ENCODE peak calls at places on chromosomes 2 and 18, in six cellular contexts. H, F, Y, D, C and O are unnamed samples.

GRCh38 chr2:217412721-217413120 is 552.9 kb upstream of the TNP1 start:
- DNase-seq in H (no peak), F (no peak), Y (no peak), D (no peak), C (no peak), O (no peak)

GRCh38 chr2:71720596-71721361 is 267.4 kb downstream of the DYSF start:
- DNase-seq in H (no peak), F (no peak), Y (no peak), D (no peak), C (no peak), O (no peak)

GRCh38 chr2:236512902-236513433 is 56.7 kb upstream of the ACKR3 start:
- DNase-seq in H (no peak), F (peak; percentile 34), Y (peak; percentile 71), D (peak; percentile 26), C (peak; percentile 72), O (peak; percentile 78)

GRCh38 chr2:107595749-107596148 is 230.9 kb upstream of the RGPD4 start:
- DNase-seq in H (no peak), F (peak; percentile 84), Y (no peak), D (no peak), C (no peak), O (no peak)

GRCh38 chr2:238581126-238581525 is 154.4 kb downstream of the ASB1 start:
- DNase-seq in H (no peak), F (no peak), Y (no peak), D (no peak), C (no peak), O (no peak)

GRCh38 chr2:4269885-4270284 is 566.5 kb downstream of the DCDC2C start:
- DNase-seq in H (no peak), F (no peak), Y (no peak), D (no peak), C (no peak), O (no peak)

GRCh38 chr2:34664266-34664665 is 1065.2 kb upstream of the FAM98A start:
- DNase-seq in H (no peak), F (no peak), Y (no peak), D (no peak), C (no peak), O (no peak)

GRCh38 chr2:88069117-88069516 is 1.5 kb downstream of the SMYD1 start:
- DNase-seq in H (no peak), F (no peak), Y (no peak), D (no peak), C (no peak), O (no peak)

GRCh38 chr18:57846258-57846657 is 43.1 kb upstream of the ATP8B1 start:
- DNase-seq in H (no peak), F (peak; percentile 88), Y (no peak), D (peak; percentile 66), C (peak; percentile 78), O (no peak)

GRCh38 chr2:40230717-40231300 is 221.1 kb downstream of the SLC8A1 start:
- DNase-seq in H (no peak), F (no peak), Y (no peak), D (no peak), C (no peak), O (no peak)

GRCh38 chr2:103552775-103553174 is 790.9 kb downstream of the TMEM182 start:
- DNase-seq in H (no peak), F (no peak), Y (no peak), D (no peak), C (no peak), O (no peak)

GRCh38 chr18:46452820-46453219 is 204.2 kb downstream of the LOXHD1 start:
- DNase-seq in H (no peak), F (peak; percentile 22), Y (no peak), D (no peak), C (no peak), O (no peak)

GRCh38 chr18:58941426-58942099 is 76.9 kb downstream of the ZNF532 start:
- DNase-seq in H (no peak), F (no peak), Y (no peak), D (no peak), C (no peak), O (no peak)

GRCh38 chr18:36149514-36150289 is 20.0 kb downstream of the ELP2 start:
- DNase-seq in H (no peak), F (no peak), Y (no peak), D (no peak), C (no peak), O (peak; percentile 74)

GRCh38 chr2:135037831-135038230 is 9.4 kb downstream of the MAP3K19 start:
- DNase-seq in H (no peak), F (peak; percentile 48), Y (no peak), D (no peak), C (no peak), O (no peak)

GRCh38 chr18:79523221-79523737 is 127.5 kb downstream of the NFATC1 start:
- DNase-seq in H (no peak), F (no peak), Y (no peak), D (no peak), C (no peak), O (peak; percentile 35)

GRCh38 chr2:72415256-72415655 is 267.6 kb upstream of the CYP26B1 start:
- DNase-seq in H (no peak), F (peak; percentile 62), Y (no peak), D (no peak), C (no peak), O (no peak)

GRCh38 chr2:198774576-198774975 is 683.2 kb downstream of the SATB2 start:
- DNase-seq in H (no peak), F (no peak), Y (no peak), D (no peak), C (no peak), O (no peak)

GRCh38 chr2:26970928-26971627 is 641 bp downstream of the MAPRE3 start:
- DNase-seq in H (no peak), F (peak; percentile 18), Y (peak; percentile 60), D (peak; percentile 15), C (peak; percentile 64), O (no peak)

GRCh38 chr2:191656389-191656788 is 21.5 kb upstream of the NABP1 start:
- DNase-seq in H (no peak), F (peak; percentile 86), Y (no peak), D (no peak), C (no peak), O (no peak)

GRCh38 chr18:79394438-79395307 is 1.1 kb upstream of the NFATC1 start:
- DNase-seq in H (no peak), F (peak; percentile 49), Y (peak; percentile 71), D (no peak), C (no peak), O (no peak)

GRCh38 chr2:223735659-223736244 is 101.6 kb downstream of the AP1S3 start:
- DNase-seq in H (no peak), F (peak; percentile 96), Y (no peak), D (no peak), C (no peak), O (no peak)

GRCh38 chr2:223101340-223102039 is 49.5 kb downstream of the KCNE4 start:
- DNase-seq in H (no peak), F (peak; percentile 55), Y (peak; percentile 95), D (no peak), C (peak; percentile 36), O (peak; percentile 82)

GRCh38 chr18:31040982-31041345 is 1.6 kb downstream of the DSC3 start:
- DNase-seq in H (no peak), F (no peak), Y (no peak), D (no peak), C (peak; percentile 18), O (no peak)

GRCh38 chr18:21191596-21192307 is 50.3 kb upstream of the GREB1L start:
- DNase-seq in H (no peak), F (peak; percentile 55), Y (peak; percentile 60), D (peak; percentile 61), C (peak; percentile 81), O (peak; percentile 52)

GRCh38 chr2:71570511-71570910 is 117.2 kb downstream of the DYSF start:
- DNase-seq in H (no peak), F (no peak), Y (no peak), D (no peak), C (no peak), O (no peak)

GRCh38 chr18:70640336-70640887 is 351.6 kb downstream of the SOCS6 start:
- DNase-seq in H (no peak), F (no peak), Y (no peak), D (no peak), C (no peak), O (no peak)

GRCh38 chr18:55354795-55355194 is 233.2 kb downstream of the TCF4 start:
- DNase-seq in H (no peak), F (peak; percentile 66), Y (no peak), D (no peak), C (no peak), O (no peak)

GRCh38 chr2:219434468-219434717 is 250 bp upstream of the SPEG start:
- DNase-seq in H (no peak), F (no peak), Y (no peak), D (no peak), C (no peak), O (no peak)

GRCh38 chr2:165573534-165574461 is 104.3 kb downstream of the CSRNP3 start:
- DNase-seq in H (no peak), F (no peak), Y (peak; percentile 79), D (peak; percentile 69), C (peak; percentile 80), O (no peak)

GRCh38 chr18:79483971-79484491 is 88.3 kb downstream of the NFATC1 start:
- DNase-seq in H (no peak), F (no peak), Y (no peak), D (no peak), C (no peak), O (no peak)

GRCh38 chr2:158391876-158392275 is 64.7 kb downstream of the CCDC148 start:
- DNase-seq in H (no peak), F (peak; percentile 16), Y (no peak), D (no peak), C (no peak), O (peak; percentile 3)

GRCh38 chr2:20629581-20630291 is 21.2 kb downstream of the HS1BP3 start:
- DNase-seq in H (no peak), F (no peak), Y (no peak), D (no peak), C (no peak), O (no peak)

GRCh38 chr2:19355416-19355821 is 3.0 kb downstream of the OSR1 start:
- DNase-seq in H (no peak), F (peak; percentile 35), Y (no peak), D (no peak), C (no peak), O (no peak)
- TF ChIP-seq CTCF in H (no peak), F (no peak), Y (no peak), D (no peak), C (no peak), O (no peak)

DNA sequence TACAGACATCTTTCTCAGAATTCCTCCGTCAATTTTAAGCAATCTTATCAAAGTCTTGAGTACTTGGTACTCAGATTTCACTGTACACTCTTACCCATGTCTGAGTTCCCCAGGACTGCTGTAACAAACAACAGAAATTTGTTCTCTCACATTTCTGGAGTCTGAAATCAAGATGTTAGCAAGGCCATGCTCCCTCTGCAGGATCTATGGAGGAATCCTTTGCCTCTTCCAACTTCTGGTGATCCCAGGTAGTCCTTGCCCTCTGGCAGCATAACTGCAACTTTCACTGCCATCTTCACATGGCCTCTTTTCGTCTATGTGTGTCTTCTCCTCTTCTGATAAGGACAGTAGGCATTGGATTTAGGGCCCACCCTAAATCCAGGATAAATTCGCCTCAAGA is 17.1 kb upstream of the CACNB4 start:
- DNase-seq in H (no peak), F (no peak), Y (no peak), D (no peak), C (peak; percentile 38), O (no peak)
- TF ChIP-seq CTCF in H (no peak), F (no peak), Y (no peak), D (no peak), C (peak; percentile 7), O (no peak)

GRCh38 chr2:128306081-128306930 is 12.4 kb downstream of the HS6ST1 start:
- DNase-seq in H (no peak), F (peak; percentile 100), Y (peak; percentile 78), D (peak; percentile 22), C (peak; percentile 27), O (no peak)
- TF ChIP-seq CTCF in H (no peak), F (peak; percentile 69), Y (peak; percentile 58), D (no peak), C (peak; percentile 38), O (no peak)

GRCh38 chr18:9055185-9055584 is 47.3 kb upstream of the NDUFV2 start:
- DNase-seq in H (no peak), F (peak; percentile 86), Y (no peak), D (no peak), C (no peak), O (peak; percentile 56)
- TF ChIP-seq CTCF in H (no peak), F (peak; percentile 58), Y (no peak), D (no peak), C (peak; percentile 30), O (no peak)